ENCODE peak calls at places on chromosomes 3 and 15, in five cellular contexts. One of them, this sample, is unnamed.
A peak's percentile ranks its signal among the peaks of the same experiment; 100 is the strongest.

GRCh38 chr3:156382458-156383346 is 172.2 kb downstream of the SSR3 start:
- DNase-seq in H1: no peak
- DNase-seq in HCT116: peak; percentile 23
- DNase-seq in K562: peak; percentile 61
- DNase-seq in HepG2: peak; percentile 24
- DNase-seq in this sample: no peak

GRCh38 chr3:131007256-131007655 is 19.4 kb downstream of the ASTE1 start:
- DNase-seq in H1: no peak
- DNase-seq in HepG2: no peak
- DNase-seq in K562: no peak
- DNase-seq in HCT116: no peak
- DNase-seq in this sample: no peak

GRCh38 chr15:79068790-79069189 is 21.8 kb downstream of the RASGRF1 start:
- DNase-seq in K562: no peak
- DNase-seq in H1: no peak
- DNase-seq in HCT116: no peak
- DNase-seq in HepG2: no peak
- DNase-seq in this sample: no peak

GRCh38 chr15:96972201-96972600 is 641.7 kb downstream of the NR2F2 start:
- DNase-seq in K562: no peak
- DNase-seq in HepG2: no peak
- DNase-seq in H1: no peak
- DNase-seq in HCT116: no peak
- DNase-seq in this sample: no peak

GRCh38 chr3:54870423-54870822 is 57.4 kb downstream of the LRTM1 start:
- DNase-seq in HepG2: peak; percentile 14
- DNase-seq in HCT116: no peak
- DNase-seq in H1: no peak
- DNase-seq in K562: peak; percentile 22
- DNase-seq in this sample: no peak

GRCh38 chr15:31312220-31312619 is 14.4 kb upstream of the KLF13 start:
- DNase-seq in K562: no peak
- DNase-seq in HepG2: no peak
- DNase-seq in H1: no peak
- DNase-seq in HCT116: no peak
- DNase-seq in this sample: no peak

GRCh38 chr3:42061711-42062408 is 29.3 kb upstream of the TRAK1 start:
- DNase-seq in HepG2: no peak
- DNase-seq in H1: no peak
- DNase-seq in K562: no peak
- DNase-seq in HCT116: peak; percentile 68
- DNase-seq in this sample: no peak

GRCh38 chr15:94792166-94792565 is 560.8 kb downstream of the MCTP2 start:
- DNase-seq in HCT116: no peak
- DNase-seq in HepG2: no peak
- DNase-seq in K562: no peak
- DNase-seq in H1: no peak
- DNase-seq in this sample: no peak

GRCh38 chr3:143502101-143502500 is 346.2 kb downstream of the SLC9A9 start:
- DNase-seq in HepG2: no peak
- DNase-seq in HCT116: no peak
- DNase-seq in K562: no peak
- DNase-seq in H1: no peak
- DNase-seq in this sample: no peak

GRCh38 chr3:127413318-127413673 is 125.5 kb upstream of the PRR20G start:
- DNase-seq in H1: no peak
- DNase-seq in HepG2: no peak
- DNase-seq in K562: no peak
- DNase-seq in HCT116: no peak
- DNase-seq in this sample: no peak

GRCh38 chr15:68186671-68187397 is 18.3 kb downstream of the CALML4 start:
- DNase-seq in HepG2: no peak
- DNase-seq in H1: no peak
- DNase-seq in K562: no peak
- DNase-seq in HCT116: no peak
- DNase-seq in this sample: no peak

GRCh38 chr3:155745795-155746550 is 1.1 kb upstream of the PLCH1 start:
- DNase-seq in K562: peak; percentile 29
- DNase-seq in HCT116: peak; percentile 45
- DNase-seq in H1: peak; percentile 49
- DNase-seq in HepG2: peak; percentile 37
- DNase-seq in this sample: no peak

GRCh38 chr3:7574435-7574834 is 713.5 kb downstream of the GRM7 start:
- DNase-seq in K562: no peak
- DNase-seq in HepG2: no peak
- DNase-seq in HCT116: no peak
- DNase-seq in H1: no peak
- DNase-seq in this sample: no peak

GRCh38 chr3:20154078-20154477 is 31.9 kb downstream of the SGO1 start:
- DNase-seq in H1: no peak
- DNase-seq in HCT116: no peak
- DNase-seq in K562: no peak
- DNase-seq in HepG2: no peak
- DNase-seq in this sample: no peak

GRCh38 chr3:123505820-123506219 is 56.9 kb upstream of the ADCY5 start:
- DNase-seq in H1: no peak
- DNase-seq in HCT116: no peak
- DNase-seq in HepG2: no peak
- DNase-seq in K562: no peak
- DNase-seq in this sample: no peak

GRCh38 chr3:168417016-168417415 is 321.3 kb upstream of the GOLIM4 start:
- DNase-seq in H1: no peak
- DNase-seq in HCT116: no peak
- DNase-seq in HepG2: no peak
- DNase-seq in K562: no peak
- DNase-seq in this sample: no peak

GRCh38 chr3:168414149-168414548 is 318.4 kb upstream of the GOLIM4 start:
- DNase-seq in HCT116: no peak
- DNase-seq in K562: no peak
- DNase-seq in HepG2: no peak
- DNase-seq in H1: no peak
- DNase-seq in this sample: no peak

GRCh38 chr3:168419091-168419490 is 323.4 kb upstream of the GOLIM4 start:
- DNase-seq in HCT116: no peak
- DNase-seq in H1: no peak
- DNase-seq in K562: no peak
- DNase-seq in HepG2: no peak
- DNase-seq in this sample: no peak

GRCh38 chr3:168416446-168416845 is 320.7 kb upstream of the GOLIM4 start:
- DNase-seq in HCT116: no peak
- DNase-seq in H1: no peak
- DNase-seq in HepG2: no peak
- DNase-seq in K562: no peak
- DNase-seq in this sample: no peak
- TF ChIP-seq SRF in HCT116: no peak
- TF ChIP-seq SRF in H1: no peak
- TF ChIP-seq SRF in HepG2: no peak
- TF ChIP-seq SRF in K562: no peak
- TF ChIP-seq SRF in this sample: no peak

GRCh38 chr3:180802837-180803236 is 109.6 kb upstream of the FXR1 start:
- DNase-seq in HCT116: peak; percentile 3
- DNase-seq in K562: peak; percentile 15
- DNase-seq in H1: no peak
- DNase-seq in HepG2: peak; percentile 28
- DNase-seq in this sample: no peak
- TF ChIP-seq SRF in HCT116: no peak
- TF ChIP-seq SRF in K562: no peak
- TF ChIP-seq SRF in H1: no peak
- TF ChIP-seq SRF in HepG2: no peak
- TF ChIP-seq SRF in this sample: no peak

DNA sequence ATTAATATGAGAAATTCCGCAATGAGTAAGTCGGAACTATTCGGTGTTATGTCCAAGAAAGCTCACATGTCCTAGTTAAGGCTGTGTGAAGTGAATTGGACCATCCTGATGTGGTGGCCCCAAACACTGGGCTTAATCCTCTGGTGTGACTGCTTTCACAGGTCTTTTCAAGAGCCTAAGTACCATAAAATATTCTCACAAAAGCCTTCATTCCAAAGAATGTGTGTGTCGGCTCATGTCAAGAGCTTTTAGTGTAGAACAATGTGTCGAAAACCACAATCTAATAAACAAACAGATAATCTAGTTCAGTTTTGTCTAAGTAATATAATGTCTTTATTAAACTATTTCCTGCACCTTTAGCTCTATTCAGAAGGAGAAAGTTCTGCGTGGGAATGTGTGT is 311.4 kb downstream of the LPP start:
- DNase-seq in H1: no peak
- DNase-seq in K562: no peak
- DNase-seq in HepG2: no peak
- DNase-seq in HCT116: no peak
- DNase-seq in this sample: no peak
- TF ChIP-seq SRF in H1: no peak
- TF ChIP-seq SRF in K562: no peak
- TF ChIP-seq SRF in HepG2: no peak
- TF ChIP-seq SRF in HCT116: no peak
- TF ChIP-seq SRF in this sample: no peak

DNA sequence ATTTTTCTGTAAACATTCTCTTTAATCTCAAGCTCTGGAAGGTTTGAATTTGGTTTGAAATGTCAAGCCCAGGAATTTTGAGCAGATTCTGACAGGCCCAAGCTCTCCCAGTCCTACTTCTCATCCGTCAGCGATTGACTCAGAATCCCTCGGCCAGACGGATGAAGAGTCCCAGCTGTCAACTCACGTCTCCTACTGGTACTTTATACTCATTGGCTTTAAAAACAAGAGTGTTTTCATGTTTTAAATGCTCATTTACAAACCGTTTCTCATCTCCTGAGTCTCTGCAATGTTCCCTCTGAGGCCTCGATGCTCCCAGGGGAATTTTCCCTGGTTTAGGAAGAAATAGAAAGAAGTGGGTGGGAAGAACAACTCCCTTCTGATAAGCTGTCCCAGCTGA is 478.1 kb upstream of the DPH6 start:
- DNase-seq in HCT116: no peak
- DNase-seq in H1: no peak
- DNase-seq in HepG2: no peak
- DNase-seq in K562: no peak
- DNase-seq in this sample: no peak
- TF ChIP-seq SRF in HCT116: no peak
- TF ChIP-seq SRF in H1: no peak
- TF ChIP-seq SRF in HepG2: no peak
- TF ChIP-seq SRF in K562: no peak
- TF ChIP-seq SRF in this sample: no peak

GRCh38 chr3:189820365-189820720 is 189.2 kb downstream of the TP63 start:
- DNase-seq in K562: no peak
- DNase-seq in H1: no peak
- DNase-seq in HCT116: no peak
- DNase-seq in HepG2: no peak
- DNase-seq in this sample: peak; percentile 23
- TF ChIP-seq SRF in K562: no peak
- TF ChIP-seq SRF in H1: no peak
- TF ChIP-seq SRF in HCT116: no peak
- TF ChIP-seq SRF in HepG2: no peak
- TF ChIP-seq SRF in this sample: no peak

DNA sequence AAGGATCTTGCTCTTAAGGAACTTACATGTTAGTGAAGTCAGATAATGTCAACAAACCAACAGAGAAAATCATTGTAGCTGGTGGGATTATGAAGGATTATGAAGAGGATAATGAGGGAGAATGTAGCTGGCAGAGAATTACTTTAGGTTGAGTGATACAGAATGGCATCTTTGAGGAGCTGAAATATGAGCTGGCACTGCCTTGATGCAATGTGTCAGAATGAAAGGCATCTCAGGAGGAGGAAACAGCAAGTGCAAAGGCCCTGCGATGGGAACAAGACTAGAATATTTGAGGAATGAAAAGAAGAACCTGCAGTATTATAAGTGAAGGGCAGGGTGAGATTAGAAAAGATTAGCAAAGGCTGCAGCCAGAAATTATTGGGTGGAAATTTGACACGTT is 237.2 kb upstream of the ADAMTS9 start:
- DNase-seq in HepG2: no peak
- DNase-seq in HCT116: no peak
- DNase-seq in K562: no peak
- DNase-seq in H1: no peak
- DNase-seq in this sample: no peak
- TF ChIP-seq SRF in HepG2: no peak
- TF ChIP-seq SRF in HCT116: no peak
- TF ChIP-seq SRF in K562: no peak
- TF ChIP-seq SRF in H1: no peak
- TF ChIP-seq SRF in this sample: no peak